ENCODE peak calls at places on chromosomes 6 and 20, in eight cellular contexts. T is activated T-cell treated with anti-CD3 and anti-CD28 coated beads for 24 hours; D is DMS153; S is nephron progenitor cell; W is body of pancreas; A is NCI-H1092; Z is mesendoderm; C is activated CD8-positive, alpha-beta memory T cell treated with anti-CD3 and anti-CD28 coated beads, Interleukin-2, amount 10 ng/mL, durations not matched to agents 7 days and 5 days. P is an unnamed sample.

GRCh38 chr6:134619789-134620188 is 301.9 kb upstream of the SGK1 start:
- DNase-seq in T (no peak), D (no peak), S (no peak), W (no peak), A (no peak), Z (no peak), C (no peak), P (peak)

GRCh38 chr6:122012576-122012975 is 386.9 kb upstream of the HSF2 start:
- DNase-seq in T (no peak), D (no peak), S (no peak), W (no peak), A (no peak), Z (no peak), C (no peak), P (no peak)

GRCh38 chr6:31576897-31577341 is 1.6 kb downstream of the TNF start:
- DNase-seq in T (no peak), D (no peak), S (no peak), W (no peak), A (no peak), Z (no peak), C (peak), P (no peak)

GRCh38 chr20:19932170-19932667 is 84.9 kb upstream of the NAA20 start:
- DNase-seq in T (no peak), D (no peak), S (no peak), W (no peak), A (no peak), Z (no peak), C (no peak), P (no peak)

GRCh38 chr20:4937422-4938319 is 63.6 kb downstream of the SLC23A2 start:
- DNase-seq in T (no peak), D (peak), S (no peak), W (no peak), A (peak), Z (no peak), C (no peak), P (no peak)

GRCh38 chr6:44300424-44300823 is 12.7 kb downstream of the AARS2 start:
- DNase-seq in T (no peak), D (no peak), S (no peak), W (no peak), A (no peak), Z (no peak), C (no peak), P (no peak)

GRCh38 chr6:166903027-166903426 is 53.3 kb downstream of the RNASET2 start:
- DNase-seq in T (no peak), D (no peak), S (no peak), W (no peak), A (no peak), Z (no peak), C (no peak), P (peak)

GRCh38 chr6:168385380-168385779 is 55.6 kb upstream of the SMOC2 start:
- DNase-seq in T (no peak), D (peak), S (no peak), W (no peak), A (peak), Z (no peak), C (no peak), P (no peak)

GRCh38 chr20:23242104-23242503 is 108.5 kb upstream of the NXT1 start:
- DNase-seq in T (no peak), D (no peak), S (no peak), W (no peak), A (no peak), Z (no peak), C (no peak), P (no peak)

GRCh38 chr6:126063512-126064146 is 77.3 kb downstream of the TRMT11 start:
- DNase-seq in T (no peak), D (no peak), S (peak), W (no peak), A (no peak), Z (peak), C (no peak), P (no peak)

GRCh38 chr20:6828794-6829423 is 61.4 kb downstream of the BMP2 start:
- DNase-seq in T (peak), D (peak), S (peak), W (peak), A (peak), Z (peak), C (peak), P (peak)

GRCh38 chr6:137823826-137824501 is 43.1 kb upstream of the TNFAIP3 start:
- DNase-seq in T (peak), D (peak), S (peak), W (no peak), A (no peak), Z (peak), C (peak), P (no peak)

GRCh38 chr6:36290668-36291620 is 21.1 kb downstream of the PNPLA1 start:
- DNase-seq in T (no peak), D (no peak), S (no peak), W (no peak), A (no peak), Z (no peak), C (no peak), P (peak)

GRCh38 chr20:54860716-54861115 is 385.3 kb downstream of the DOK5 start:
- DNase-seq in T (no peak), D (no peak), S (no peak), W (no peak), A (no peak), Z (no peak), C (no peak), P (no peak)

GRCh38 chr6:112049996-112050395 is 3.9 kb upstream of the CCN6 start:
- DNase-seq in T (no peak), D (no peak), S (no peak), W (no peak), A (no peak), Z (no peak), C (no peak), P (no peak)

GRCh38 chr20:23401051-23401450 is 20.2 kb downstream of the NAPB start:
- DNase-seq in T (no peak), D (no peak), S (no peak), W (no peak), A (no peak), Z (no peak), C (no peak), P (no peak)

GRCh38 chr6:170225852-170226417 is 64.9 kb downstream of the DLL1 start:
- DNase-seq in T (no peak), D (no peak), S (no peak), W (peak), A (no peak), Z (no peak), C (no peak), P (no peak)

GRCh38 chr6:150503041-150503440 is 96.6 kb upstream of the PLEKHG1 start:
- DNase-seq in T (no peak), D (no peak), S (no peak), W (no peak), A (no peak), Z (no peak), C (no peak), P (no peak)

GRCh38 chr20:24328901-24329300 is 140.5 kb upstream of the SYNDIG1 start:
- DNase-seq in T (no peak), D (no peak), S (no peak), W (no peak), A (no peak), Z (no peak), C (no peak), P (no peak)

GRCh38 chr6:32416031-32416430 is 9.1 kb upstream of the BTNL2 start:
- DNase-seq in T (no peak), D (no peak), S (no peak), W (no peak), A (no peak), Z (no peak), C (no peak), P (no peak)

GRCh38 chr6:33279971-33280511 is 3.1 kb downstream of the B3GALT4 start:
- DNase-seq in T (no peak), D (peak), S (peak), W (no peak), A (no peak), Z (peak), C (no peak), P (peak)

GRCh38 chr6:121764493-121764892 is 329.0 kb downstream of the GJA1 start:
- DNase-seq in T (no peak), D (no peak), S (no peak), W (no peak), A (no peak), Z (no peak), C (no peak), P (no peak)

GRCh38 chr6:13342414-13343019 is 14.2 kb upstream of the TBC1D7 start:
- DNase-seq in T (no peak), D (no peak), S (no peak), W (no peak), A (no peak), Z (no peak), C (no peak), P (no peak)

GRCh38 chr6:151291145-151292055 is 51.6 kb downstream of the AKAP12 start:
- DNase-seq in T (no peak), D (no peak), S (peak), W (peak), A (no peak), Z (peak), C (no peak), P (peak)

GRCh38 chr6:32559747-32560146 is 29.7 kb upstream of the HLA-DRB5 start:
- DNase-seq in T (no peak), D (no peak), S (no peak), W (no peak), A (no peak), Z (no peak), C (no peak), P (no peak)

GRCh38 chr6:170448745-170449144 is 104.4 kb downstream of the PSMB1 start:
- DNase-seq in T (no peak), D (no peak), S (no peak), W (no peak), A (no peak), Z (no peak), C (no peak), P (no peak)

GRCh38 chr6:30926644-30927043 is 5.3 kb downstream of the SFTA2 start:
- DNase-seq in T (no peak), D (no peak), S (no peak), W (peak), A (no peak), Z (no peak), C (no peak), P (peak)

GRCh38 chr6:157880534-157880933 is 57.5 kb downstream of the SNX9 start:
- DNase-seq in T (no peak), D (no peak), S (no peak), W (no peak), A (no peak), Z (no peak), C (no peak), P (no peak)

GRCh38 chr6:146868671-146869209 is 270.0 kb downstream of the ADGB start:
- DNase-seq in T (no peak), D (peak), S (no peak), W (no peak), A (peak), Z (no peak), C (no peak), P (no peak)

GRCh38 chr6:150915156-150915555 is 49.7 kb downstream of the MTHFD1L start:
- DNase-seq in T (no peak), D (no peak), S (no peak), W (no peak), A (no peak), Z (no peak), C (no peak), P (no peak)

GRCh38 chr20:35699914-35700624 is 864 bp downstream of the ROMO1 start:
- DNase-seq in T (no peak), D (no peak), S (no peak), W (no peak), A (no peak), Z (no peak), C (no peak), P (no peak)

P was measured in kidney glomerular epithelial cell.